ENCODE peak calls at places on chromosomes 11 and 22, in four cellular contexts. I is PC-3, A is neural crest cell, B is Peyer's patch. S is an unnamed sample.

GRCh38 chr11:117273550-117274289 is 17.4 kb upstream of the BACE1-AS start:
- DNase-seq in B (no peak), I (no peak), A (no peak), S (no peak)

GRCh38 chr11:105393326-105393725 is 216.5 kb upstream of the GRIA4 start:
- DNase-seq in B (no peak), I (no peak), A (no peak), S (no peak)

GRCh38 chr11:37006563-37006962 is 408.5 kb upstream of the RAG2 start:
- DNase-seq in B (no peak), I (no peak), A (no peak), S (no peak)

GRCh38 chr11:32173435-32173834 is 82.6 kb downstream of the RCN1 start:
- DNase-seq in I (peak), B (peak), A (peak), S (peak)

GRCh38 chr11:13010737-13011342 is 1.7 kb downstream of the RASSF10 start:
- DNase-seq in I (no peak), B (no peak), A (peak), S (no peak)

GRCh38 chr22:44299124-44299523 is 13.6 kb downstream of the SHISAL1 start:
- DNase-seq in A (no peak), I (no peak), B (no peak), S (no peak)

GRCh38 chr11:61115498-61116224 is 13.4 kb downstream of the CD5 start:
- DNase-seq in I (no peak), B (no peak), A (no peak), S (no peak)

GRCh38 chr11:132177106-132177505 is 806.7 kb downstream of the NTM start:
- DNase-seq in A (peak), B (no peak), I (peak), S (no peak)

GRCh38 chr22:32785636-32786418 is 15.7 kb upstream of the TIMP3 start:
- DNase-seq in I (no peak), A (no peak), B (no peak), S (no peak)

GRCh38 chr22:23762866-23763578 is at the start of gene C22orf15:
- DNase-seq in B (no peak), A (no peak), I (no peak), S (no peak)

DNA sequence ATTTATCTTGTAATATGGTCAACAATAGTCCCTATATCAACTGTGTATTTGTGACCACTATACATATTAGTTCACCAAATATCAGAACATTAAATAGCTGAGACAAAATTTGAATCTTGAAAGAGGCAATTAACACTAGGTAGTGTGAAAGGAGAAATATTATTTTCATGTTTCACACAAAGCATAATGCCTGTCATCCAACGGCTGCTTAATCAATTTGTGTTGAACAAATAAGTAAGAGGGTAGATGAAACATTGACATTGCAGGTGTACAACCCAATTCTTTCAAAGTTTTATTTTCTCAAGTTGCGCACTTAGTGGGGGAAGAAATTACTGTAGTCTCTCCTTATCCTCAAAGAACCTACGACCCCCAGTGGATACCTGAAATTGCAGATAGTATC is 3.4 kb upstream of the OR8I2 start:
- DNase-seq in B (no peak), A (no peak), I (no peak), S (no peak)
- TF ChIP-seq CTCF in B (no peak), A (no peak), I (no peak), S (no peak)

DNA sequence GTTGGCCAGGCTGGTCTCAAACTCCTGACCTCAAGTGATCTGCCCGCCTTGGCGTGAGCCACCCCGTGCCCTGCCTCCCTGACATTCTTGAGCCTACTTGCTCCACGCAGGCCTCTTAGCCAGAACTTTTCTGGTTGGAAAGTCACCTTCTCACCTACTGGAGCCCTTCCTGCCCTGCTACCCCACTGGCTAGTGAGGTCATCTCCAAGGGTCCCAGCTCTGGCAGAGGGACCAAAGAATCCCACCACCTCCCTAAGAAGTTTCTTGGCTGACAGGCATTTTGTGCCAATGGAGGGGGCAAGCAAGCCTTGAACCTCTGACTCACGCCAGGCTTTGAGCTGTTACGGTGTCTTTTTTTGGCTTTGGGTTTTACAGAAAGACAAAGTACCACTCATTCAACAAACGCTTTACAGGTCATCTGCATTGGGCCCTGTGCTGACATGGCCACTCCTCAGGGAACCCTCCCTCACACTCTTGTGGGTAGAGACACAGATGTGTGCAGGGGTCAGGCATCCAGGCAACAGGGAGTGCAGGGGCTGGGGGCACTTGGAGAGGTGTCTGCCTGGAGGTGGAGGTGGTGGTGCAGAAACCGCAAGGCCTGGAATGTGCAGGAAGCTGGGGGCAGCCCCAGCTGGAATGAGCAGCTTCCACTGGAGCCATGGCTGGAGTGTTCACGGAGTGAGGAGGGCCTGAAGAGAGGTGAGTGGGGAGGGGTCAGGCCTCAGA is 27.1 kb upstream of the WNT11 start:
- DNase-seq in B (no peak), I (no peak), A (no peak), S (no peak)
- TF ChIP-seq CTCF in B (no peak), I (no peak), A (no peak), S (no peak)

DNA sequence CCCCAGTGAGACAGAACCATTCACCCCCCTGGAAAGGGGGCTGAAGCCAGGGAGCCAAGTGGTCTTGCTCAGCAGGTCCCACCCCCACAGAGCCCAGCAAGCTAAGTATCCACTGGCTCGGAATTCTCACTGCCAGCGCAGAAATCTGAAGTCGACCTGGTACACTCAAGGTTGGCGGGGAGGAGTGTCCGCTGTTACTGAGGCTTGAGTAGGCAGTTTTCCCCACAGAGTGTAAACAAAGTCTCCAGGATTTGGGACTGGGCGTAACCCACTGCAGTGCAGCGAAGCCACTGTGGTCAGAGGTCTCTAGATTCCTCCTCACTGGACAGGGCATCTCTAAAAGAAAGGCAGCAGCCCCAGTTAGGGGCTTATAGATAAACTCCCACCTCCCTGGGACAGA is 10.0 kb downstream of the PATE1 start:
- DNase-seq in I (no peak), A (no peak), B (no peak), S (no peak)
- TF ChIP-seq CTCF in I (no peak), A (no peak), B (no peak), S (no peak)

GRCh38 chr22:50059881-50060262 is 1.8 kb upstream of the TTLL8 start:
- DNase-seq in B (no peak), I (no peak), A (no peak), S (peak)

GRCh38 chr22:50060441-50061140 is 2.5 kb upstream of the TTLL8 start:
- DNase-seq in A (no peak), B (no peak), I (no peak), S (no peak)

GRCh38 chr22:50058338-50059184 is 463 bp upstream of the TTLL8 start:
- DNase-seq in I (no peak), A (no peak), B (no peak), S (no peak)

GRCh38 chr22:50057868-50058311 is at the start of gene TTLL8:
- DNase-seq in A (no peak), B (no peak), I (no peak), S (no peak)

DNA sequence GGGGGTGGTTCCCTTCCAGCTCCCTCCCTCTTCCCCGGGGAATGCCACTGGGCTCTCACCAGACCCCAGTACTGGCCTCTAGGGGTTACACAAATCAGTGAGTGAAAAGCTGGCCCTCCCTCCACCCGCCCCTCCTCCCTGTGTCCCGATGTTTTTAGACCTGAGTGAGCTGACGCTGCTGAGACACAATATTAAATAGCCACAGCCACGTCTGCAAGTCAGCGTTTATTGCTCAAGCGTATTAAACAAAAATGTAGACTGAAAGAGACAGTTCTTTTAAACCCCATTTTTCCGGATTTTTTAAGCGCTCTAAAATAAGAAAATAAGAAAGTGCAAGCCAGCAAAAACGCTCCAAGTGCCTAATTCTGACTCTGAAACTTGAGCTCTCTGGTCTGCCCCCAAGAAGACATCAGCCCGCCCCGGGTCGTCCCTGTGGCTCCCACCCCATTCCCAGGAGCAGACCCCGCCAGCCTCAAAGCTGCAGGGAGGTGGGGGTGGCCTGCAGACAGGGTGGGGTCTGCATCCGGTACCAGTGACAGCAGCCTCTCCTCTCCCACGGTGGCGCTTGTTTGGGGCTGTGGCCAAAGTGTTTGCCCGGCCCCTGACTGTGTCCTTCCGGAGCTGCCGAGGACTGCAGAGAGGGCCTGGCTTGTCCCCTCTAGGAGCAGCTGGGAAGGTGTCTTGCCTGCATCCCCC is 1.2 kb upstream of the TTLL8 start:
- DNase-seq in B (no peak), I (no peak), A (peak), S (peak)
- TF ChIP-seq CTCF in B (no peak), I (no peak), A (peak), S (no peak)

GRCh38 chr11:19337779-19338178 is 97.0 kb upstream of the E2F8 start:
- DNase-seq in I (no peak), A (no peak), B (no peak), S (no peak)

GRCh38 chr11:19338375-19338774 is 97.6 kb upstream of the E2F8 start:
- DNase-seq in A (no peak), I (no peak), B (no peak), S (no peak)

GRCh38 chr11:19342036-19342435 is 101.3 kb upstream of the E2F8 start:
- DNase-seq in A (no peak), B (no peak), I (no peak), S (no peak)

GRCh38 chr11:19332476-19332875 is 91.7 kb upstream of the E2F8 start:
- DNase-seq in I (no peak), B (no peak), A (no peak), S (no peak)

DNA sequence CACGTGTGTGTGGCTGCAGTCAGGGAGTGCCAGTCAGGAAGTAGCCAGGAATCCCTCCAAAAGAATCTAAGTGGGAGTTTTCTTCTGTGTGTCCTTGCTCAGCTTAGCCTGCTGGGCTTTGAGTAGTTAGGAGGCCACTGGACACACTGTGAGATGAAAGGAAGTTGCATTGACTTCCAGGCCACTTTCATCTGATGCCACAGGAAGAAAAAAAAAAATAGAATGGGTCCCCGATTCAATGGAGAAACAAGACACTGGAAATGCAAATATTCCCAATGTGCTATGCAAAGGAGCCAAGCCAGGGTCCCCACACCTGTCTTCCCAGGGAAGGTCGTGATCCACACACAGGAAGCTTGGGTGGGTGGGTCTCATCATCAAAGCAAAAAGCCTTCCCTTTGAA is 95.6 kb upstream of the E2F8 start:
- DNase-seq in A (no peak), B (no peak), I (no peak), S (no peak)
- TF ChIP-seq CTCF in A (no peak), B (no peak), I (no peak), S (no peak)

GRCh38 chr11:838441-839279 is 3.7 kb downstream of the POLR2L start:
- DNase-seq in B (no peak), I (no peak), A (no peak), S (no peak)
- TF ChIP-seq CTCF in B (peak), I (peak), A (peak), S (no peak)

DNA sequence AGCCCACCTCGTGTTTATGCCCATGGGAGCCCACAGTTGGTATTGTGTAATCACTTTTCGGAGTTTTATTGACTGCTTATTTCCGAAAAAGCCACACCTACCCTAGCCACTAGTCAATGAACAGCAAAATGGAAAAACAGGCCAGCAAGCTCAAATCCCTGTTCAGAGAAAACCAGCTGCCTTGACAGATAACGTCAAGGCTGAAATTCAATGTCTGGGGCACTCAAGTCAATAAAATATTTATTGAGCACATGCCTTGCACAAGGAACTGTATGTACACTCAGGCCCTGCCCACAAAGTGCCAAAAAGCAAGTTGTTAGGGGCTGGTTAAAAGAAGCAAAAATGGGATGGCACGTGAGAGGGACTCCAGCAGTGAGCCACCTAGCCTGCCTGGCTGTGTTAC is 4.8 kb downstream of the PC start:
- DNase-seq in B (no peak), A (no peak), I (no peak), S (no peak)
- TF ChIP-seq CTCF in B (no peak), A (no peak), I (no peak), S (no peak)

GRCh38 chr22:41619979-41620645 is 731 bp downstream of the DESI1 start:
- DNase-seq in B (peak), I (peak), A (peak), S (no peak)

GRCh38 chr22:41621911-41622179 is 750 bp downstream of the XRCC6 start:
- DNase-seq in I (no peak), B (no peak), A (no peak), S (no peak)

GRCh38 chr22:41620646-41621098 is at the start of gene DESI1:
- DNase-seq in A (no peak), I (no peak), B (no peak), S (no peak)

GRCh38 chr22:41621099-41621910 is at the start of gene XRCC6:
- DNase-seq in B (peak), A (peak), I (peak), S (peak)

DNA sequence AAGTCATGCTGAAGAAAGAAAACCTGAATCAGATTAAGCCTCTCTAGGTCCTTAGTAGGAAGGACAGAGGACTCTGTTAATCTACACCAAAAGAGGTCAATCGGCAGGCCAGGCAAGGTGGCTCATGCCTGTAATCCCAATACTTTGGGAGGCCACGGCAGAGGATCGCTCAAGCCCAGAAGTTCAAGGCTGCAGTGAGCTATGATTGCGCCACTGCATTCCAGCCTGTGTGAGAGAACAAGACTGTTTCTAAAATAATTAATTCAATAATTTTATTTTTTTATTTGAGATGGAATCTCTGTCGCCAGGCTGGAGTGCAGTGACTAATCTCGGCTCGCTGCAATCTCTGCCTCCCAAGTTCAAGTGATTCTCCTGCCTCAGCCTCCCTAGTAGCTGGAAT is 4.5 kb downstream of the XRCC6 start:
- DNase-seq in I (no peak), B (no peak), A (no peak), S (no peak)
- TF ChIP-seq CTCF in I (no peak), B (no peak), A (no peak), S (no peak)

DNA sequence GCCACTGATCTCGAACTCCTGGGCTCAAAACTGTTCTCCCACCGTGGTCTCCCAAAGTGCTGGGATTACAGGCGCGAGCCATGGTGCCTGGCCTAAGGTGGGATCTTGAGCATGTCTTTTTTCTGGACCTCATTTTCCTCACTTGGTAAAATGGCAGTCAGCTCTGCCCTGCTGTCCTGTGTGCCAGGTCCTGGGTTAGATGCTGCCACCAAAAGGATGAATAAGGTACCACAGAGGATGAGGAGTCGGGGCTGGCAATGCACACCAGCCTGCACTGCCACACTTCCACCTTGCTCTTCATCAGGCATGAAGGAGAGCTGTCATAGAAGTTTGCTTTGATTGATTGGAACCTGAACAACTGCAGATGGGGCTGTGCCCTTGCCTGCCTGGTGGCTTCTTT is 32.3 kb downstream of the ACO2 start:
- DNase-seq in A (no peak), B (no peak), I (no peak), S (no peak)
- TF ChIP-seq CTCF in A (peak), B (peak), I (peak), S (no peak)

DNA sequence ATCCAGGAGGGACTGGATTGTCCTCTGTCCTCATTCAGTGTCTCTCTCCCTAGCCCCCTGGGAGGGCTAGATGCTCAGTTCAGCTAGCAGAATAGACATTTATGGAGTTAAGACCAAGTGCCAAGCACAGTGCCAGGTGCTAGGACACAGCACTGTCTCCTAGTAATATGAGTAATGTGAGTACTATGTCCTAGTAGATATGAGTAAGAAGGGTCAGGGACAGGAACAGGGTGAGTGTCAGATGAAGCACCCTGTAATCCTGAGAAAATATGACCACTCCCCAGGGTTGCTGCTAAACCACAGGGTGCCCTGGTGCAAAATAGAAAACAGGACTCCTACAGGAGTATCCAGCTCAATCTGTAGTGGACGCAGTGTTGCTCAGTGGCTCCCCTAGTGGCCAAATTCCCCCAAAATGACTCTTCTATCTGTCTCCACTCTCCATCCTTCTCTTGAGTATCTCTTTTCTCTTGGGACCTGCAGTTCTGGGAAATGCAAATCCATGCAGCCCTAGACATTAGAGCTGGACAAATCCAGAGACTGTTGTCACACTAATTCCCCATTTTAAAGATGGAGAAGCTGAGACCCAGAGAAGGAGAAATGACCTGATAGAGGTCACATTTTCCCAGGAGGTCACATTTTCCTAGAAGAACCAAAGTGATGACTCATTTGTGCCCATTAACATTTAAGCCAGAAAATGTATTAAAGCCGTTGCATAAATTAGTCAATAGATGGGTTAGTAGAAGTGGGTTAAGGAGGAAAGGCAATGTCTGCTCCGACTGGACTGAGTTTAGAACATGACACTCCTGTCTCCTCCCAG is 214.3 kb downstream of the NXPE2 start:
- DNase-seq in I (no peak), B (no peak), A (peak), S (no peak)
- TF ChIP-seq CTCF in I (peak), B (peak), A (peak), S (no peak)